ENCODE peak calls at places on chromosomes 13 and 19, in eight cellular contexts. S is GOT3, U is NCI-H2171 treated with DMSO at 0.1 percent for 48 hours, N is astrocyte of the spinal cord, D is T-helper 17 cell, G is EL, Q is C1 segment of cervical spinal cord, B is nucleus accumbens. E is an unnamed sample.
A peak's percentile ranks its signal among the peaks of the same experiment; 100 is the strongest.

GRCh38 chr19:18832331-18833140 is 777 bp downstream of the UPF1 start:
- DNase-seq in S (no peak), U (no peak), N (no peak), D (peak; percentile 41), G (peak; percentile 38), Q (no peak), B (no peak), E (no peak)

GRCh38 chr19:40163541-40164129 is 27.6 kb upstream of the MAP3K10 start:
- DNase-seq in S (no peak), U (no peak), N (no peak), D (no peak), G (no peak), Q (no peak), B (no peak), E (no peak)

GRCh38 chr13:78398743-78399410 is 204.5 kb downstream of the POU4F1 start:
- DNase-seq in S (no peak), U (no peak), N (no peak), D (no peak), G (no peak), Q (no peak), B (no peak), E (no peak)

GRCh38 chr19:28051047-28051446 is 1161.9 kb downstream of the UQCRFS1 start:
- DNase-seq in S (no peak), U (no peak), N (no peak), D (no peak), G (no peak), Q (no peak), B (no peak), E (no peak)

GRCh38 chr19:16283103-16283469 is 41.5 kb upstream of the KLF2 start:
- DNase-seq in S (no peak), U (no peak), N (no peak), D (no peak), G (no peak), Q (no peak), B (no peak), E (no peak)

GRCh38 chr19:33442706-33443105 is 69.2 kb downstream of the CEBPG start:
- DNase-seq in S (no peak), U (no peak), N (no peak), D (no peak), G (no peak), Q (no peak), B (no peak), E (no peak)

GRCh38 chr19:33418461-33418860 is 45.0 kb downstream of the CEBPG start:
- DNase-seq in S (no peak), U (no peak), N (no peak), D (no peak), G (no peak), Q (no peak), B (no peak), E (no peak)

GRCh38 chr13:100601716-100602115 is 13.1 kb upstream of the GGACT start:
- DNase-seq in S (no peak), U (no peak), N (no peak), D (no peak), G (no peak), Q (no peak), B (no peak), E (no peak)

GRCh38 chr13:57865600-57866294 is 234.2 kb downstream of the PCDH17 start:
- DNase-seq in S (no peak), U (no peak), N (no peak), D (no peak), G (no peak), Q (no peak), B (no peak), E (no peak)

GRCh38 chr13:79812070-79812850 is 331.3 kb downstream of the NDFIP2 start:
- DNase-seq in S (no peak), U (no peak), N (no peak), D (no peak), G (no peak), Q (no peak), B (no peak), E (no peak)

GRCh38 chr19:6769006-6769637 is 1.9 kb upstream of the SH2D3A start:
- DNase-seq in S (no peak), U (no peak), N (no peak), D (no peak), G (peak; percentile 33), Q (no peak), B (no peak), E (no peak)

GRCh38 chr13:79647518-79647917 is 166.6 kb downstream of the NDFIP2 start:
- DNase-seq in S (no peak), U (no peak), N (no peak), D (no peak), G (no peak), Q (no peak), B (no peak), E (no peak)

GRCh38 chr13:51125495-51126226 is 14.6 kb upstream of the C13orf42 start:
- DNase-seq in S (no peak), U (peak; percentile 71), N (peak; percentile 50), D (no peak), G (peak; percentile 51), Q (peak; percentile 1), B (no peak), E (peak; percentile 15)

GRCh38 chr13:77056382-77056781 is 29.4 kb upstream of the FBXL3 start:
- DNase-seq in S (no peak), U (no peak), N (no peak), D (no peak), G (no peak), Q (no peak), B (no peak), E (no peak)

E was measured in activated T-helper 9 cell treated with anti-CD3 and anti-CD28 coated beads, Interleukin-2, amount 50 U/mL, for 16 hours.